ENCODE peak calls at places on chromosomes 6 and 20, in four cellular contexts. P, A, N and W are unnamed samples.

GRCh38 chr6:32845381-32845884 is 1.6 kb upstream of the PSMB8 start:
- DNase-seq in N (no peak), A (no peak), P (no peak), W (no peak)

GRCh38 chr6:129662980-129663431 is 47.0 kb downstream of the ARHGAP18 start:
- DNase-seq in P (no peak), N (no peak), A (no peak), W (no peak)

GRCh38 chr6:5998236-5998635 is 8.5 kb downstream of the NRN1 start:
- DNase-seq in A (no peak), N (no peak), P (no peak), W (no peak)

GRCh38 chr6:100304575-100304974 is 160.1 kb downstream of the SIM1 start:
- DNase-seq in P (no peak), A (no peak), N (no peak), W (no peak)

GRCh38 chr6:7184502-7184901 is 76.7 kb downstream of the RREB1 start:
- DNase-seq in A (no peak), P (peak; percentile 32), N (no peak), W (no peak)

GRCh38 chr20:54103067-54103761 is 32.8 kb upstream of the BCAS1 start:
- DNase-seq in P (peak; percentile 64), A (peak; percentile 47), N (peak; percentile 58), W (peak; percentile 81)

GRCh38 chr20:58466729-58467571 is 48.2 kb downstream of the APCDD1L start:
- DNase-seq in N (no peak), P (no peak), A (no peak), W (peak; percentile 60)

GRCh38 chr6:2036084-2037023 is 209.1 kb downstream of the GMDS start:
- DNase-seq in N (no peak), P (no peak), A (no peak), W (no peak)

GRCh38 chr6:22583230-22583629 is 13.9 kb downstream of the HDGFL1 start:
- DNase-seq in A (no peak), N (no peak), P (no peak), W (no peak)

GRCh38 chr20:55888655-55889054 is 116.7 kb downstream of the CBLN4 start:
- DNase-seq in A (no peak), P (no peak), N (no peak), W (no peak)

GRCh38 chr6:132728616-132729015 is 14.8 kb upstream of the VNN1 start:
- DNase-seq in A (no peak), N (no peak), P (no peak), W (peak; percentile 36)

GRCh38 chr20:39778847-39779641 is 816.9 kb downstream of the DHX35 start:
- DNase-seq in N (no peak), P (no peak), A (no peak), W (no peak)

GRCh38 chr6:123898669-123899068 is 95.0 kb downstream of the NKAIN2 start:
- DNase-seq in N (no peak), P (no peak), A (no peak), W (no peak)

GRCh38 chr6:15350386-15351083 is 104.7 kb downstream of the JARID2 start:
- DNase-seq in N (no peak), P (no peak), A (no peak), W (no peak)

GRCh38 chr6:78639505-78640110 is 227.7 kb upstream of the IRAK1BP1 start:
- DNase-seq in P (no peak), A (no peak), N (no peak), W (no peak)

GRCh38 chr6:14693301-14694192 is 552.3 kb upstream of the JARID2 start:
- DNase-seq in N (no peak), A (no peak), P (no peak), W (no peak)

GRCh38 chr6:227812-228338 is 64.4 kb upstream of the DUSP22 start:
- DNase-seq in P (no peak), A (no peak), N (no peak), W (no peak)

GRCh38 chr20:38680492-38681118 is 43.7 kb upstream of the SLC32A1 start:
- DNase-seq in P (peak; percentile 28), A (peak; percentile 83), N (peak; percentile 51), W (peak; percentile 74)

GRCh38 chr6:54992789-54993188 is 146.2 kb downstream of the FAM83B start:
- DNase-seq in A (no peak), N (no peak), P (peak; percentile 4), W (peak; percentile 50)

GRCh38 chr6:26301638-26302037 is 63.4 kb upstream of the BTN3A2 start:
- DNase-seq in A (no peak), N (no peak), P (no peak), W (no peak)

GRCh38 chr6:34459899-34460593 is 5.8 kb upstream of the PACSIN1 start:
- DNase-seq in P (peak; percentile 48), A (no peak), N (peak; percentile 40), W (peak; percentile 67)

GRCh38 chr6:52664185-52664990 is 6.5 kb upstream of the TMEM14A start:
- DNase-seq in N (peak; percentile 97), P (peak; percentile 96), A (peak; percentile 90), W (peak; percentile 98)

GRCh38 chr6:28710466-28711191 is 184.9 kb downstream of the GPX5 start:
- DNase-seq in P (peak; percentile 58), A (no peak), N (peak; percentile 45), W (peak; percentile 76)

GRCh38 chr6:28712982-28713381 is 187.3 kb downstream of the GPX5 start:
- DNase-seq in N (no peak), A (no peak), P (no peak), W (no peak)

GRCh38 chr6:28711325-28711724 is 185.6 kb downstream of the GPX5 start:
- DNase-seq in A (no peak), P (no peak), N (no peak), W (no peak)

GRCh38 chr6:28707387-28708282 is 182.0 kb downstream of the GPX5 start:
- DNase-seq in N (peak; percentile 1), P (no peak), A (no peak), W (no peak)

DNA sequence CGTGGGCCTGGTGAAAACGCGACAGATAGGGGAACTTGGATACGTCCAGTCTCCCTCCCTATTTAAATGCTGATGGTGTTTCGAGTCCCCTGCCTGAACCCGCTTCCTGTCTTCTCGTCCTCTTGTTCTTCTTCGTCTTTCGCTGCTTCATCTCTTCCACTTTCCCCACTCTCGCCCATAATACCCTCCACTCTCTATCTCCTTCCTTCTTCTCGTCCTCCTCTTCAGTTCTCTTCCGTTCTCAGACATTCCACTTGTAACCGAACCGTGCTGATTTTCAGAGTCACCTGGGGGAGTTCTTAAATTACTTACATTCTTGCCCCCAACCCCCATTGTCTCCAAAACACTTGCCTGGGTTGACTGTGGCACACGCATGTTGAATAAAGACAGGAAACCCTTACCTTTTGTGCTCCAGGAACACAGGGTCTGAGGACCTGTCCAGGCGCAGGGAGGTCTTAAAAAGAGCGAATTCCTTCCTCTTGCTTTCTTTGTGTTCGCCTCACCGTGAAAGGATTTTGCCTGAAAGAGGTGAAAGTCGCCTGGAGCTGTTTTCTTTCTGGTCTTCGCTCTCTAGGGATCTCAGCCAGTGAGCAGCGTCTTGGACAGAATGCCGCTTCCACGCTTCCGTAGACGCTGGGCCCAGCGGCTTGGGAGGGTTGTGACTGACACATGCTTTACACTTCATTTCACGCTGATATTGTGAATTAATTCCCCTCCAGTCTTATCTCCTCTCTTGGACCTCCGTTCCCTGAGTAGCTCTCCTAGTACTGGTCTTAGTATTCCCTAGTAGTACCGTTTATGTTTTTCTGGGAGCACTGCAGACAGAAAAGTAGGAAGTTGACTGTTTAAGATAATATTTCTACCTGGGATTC is 184.0 kb downstream of the GPX5 start:
- DNase-seq in A (peak; percentile 60), P (no peak), N (peak; percentile 6), W (peak; percentile 49)
- H3K18ac ChIP-seq in A (peak overlapping the region; percentile 38), P (no peak overlapping the region), N (no peak overlapping the region), W (no peak overlapping the region)

DNA sequence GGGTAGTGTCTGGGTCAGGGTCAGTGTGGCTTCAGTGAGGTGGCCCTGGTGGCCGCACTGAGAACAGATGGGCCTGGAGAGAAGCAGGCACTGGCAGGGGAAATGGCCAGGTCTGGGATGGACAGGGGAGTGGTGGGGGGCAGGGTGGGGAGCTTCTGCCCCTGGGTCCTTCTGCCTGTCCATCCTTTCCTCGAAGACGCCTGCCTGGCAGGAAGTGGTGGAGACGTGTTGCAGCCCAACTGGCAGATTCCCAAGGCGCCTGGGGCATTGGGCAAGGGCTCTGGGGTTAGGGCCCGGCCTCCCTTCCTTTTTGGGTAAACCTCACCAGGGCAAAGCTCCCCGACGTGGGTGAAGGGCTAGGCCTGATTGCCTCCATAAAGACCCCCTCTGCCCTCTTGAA is 10.4 kb downstream of the SRC start:
- DNase-seq in A (no peak), N (no peak), P (no peak), W (no peak)
- H3K79me1 ChIP-seq in A (peaks cover 34% of the 10 kb centered on the region), N (peaks cover 57% of the 10 kb centered on the region), P (peaks cover 93% of the 10 kb centered on the region), W (peaks cover 3% of the 10 kb centered on the region)

GRCh38 chr6:157274116-157274470 is 49.2 kb downstream of the TMEM242 start:
- DNase-seq in P (no peak), A (no peak), N (no peak), W (no peak)
- H3K14ac ChIP-seq in P (peak overlapping the region; percentile 76), A (no peak overlapping the region), N (no peak overlapping the region), W (no peak overlapping the region)

GRCh38 chr20:43947316-43947710 is 32.7 kb downstream of the TOX2 start:
- DNase-seq in A (no peak), P (no peak), N (peak; percentile 70), W (no peak)
- H3K18ac ChIP-seq in A (no peak overlapping the region), P (no peak overlapping the region), N (peak overlapping the region; percentile 72), W (no peak overlapping the region)

GRCh38 chr6:35494161-35494563 is 2.7 kb downstream of the TEAD3 start:
- DNase-seq in A (no peak), N (peak; percentile 52), P (peak; percentile 44), W (peak; percentile 49)

GRCh38 chr6:35496851-35497570 is at the start of gene TEAD3:
- DNase-seq in P (peak; percentile 56), A (peak; percentile 89), N (peak; percentile 68), W (peak; percentile 82)

GRCh38 chr6:35495258-35496035 is 1.4 kb downstream of the TEAD3 start:
- DNase-seq in A (no peak), N (peak; percentile 78), P (peak; percentile 38), W (no peak)

GRCh38 chr6:35497571-35498406 is 910 bp upstream of the TEAD3 start:
- DNase-seq in N (peak; percentile 88), P (peak; percentile 75), A (peak; percentile 48), W (peak; percentile 85)

DNA sequence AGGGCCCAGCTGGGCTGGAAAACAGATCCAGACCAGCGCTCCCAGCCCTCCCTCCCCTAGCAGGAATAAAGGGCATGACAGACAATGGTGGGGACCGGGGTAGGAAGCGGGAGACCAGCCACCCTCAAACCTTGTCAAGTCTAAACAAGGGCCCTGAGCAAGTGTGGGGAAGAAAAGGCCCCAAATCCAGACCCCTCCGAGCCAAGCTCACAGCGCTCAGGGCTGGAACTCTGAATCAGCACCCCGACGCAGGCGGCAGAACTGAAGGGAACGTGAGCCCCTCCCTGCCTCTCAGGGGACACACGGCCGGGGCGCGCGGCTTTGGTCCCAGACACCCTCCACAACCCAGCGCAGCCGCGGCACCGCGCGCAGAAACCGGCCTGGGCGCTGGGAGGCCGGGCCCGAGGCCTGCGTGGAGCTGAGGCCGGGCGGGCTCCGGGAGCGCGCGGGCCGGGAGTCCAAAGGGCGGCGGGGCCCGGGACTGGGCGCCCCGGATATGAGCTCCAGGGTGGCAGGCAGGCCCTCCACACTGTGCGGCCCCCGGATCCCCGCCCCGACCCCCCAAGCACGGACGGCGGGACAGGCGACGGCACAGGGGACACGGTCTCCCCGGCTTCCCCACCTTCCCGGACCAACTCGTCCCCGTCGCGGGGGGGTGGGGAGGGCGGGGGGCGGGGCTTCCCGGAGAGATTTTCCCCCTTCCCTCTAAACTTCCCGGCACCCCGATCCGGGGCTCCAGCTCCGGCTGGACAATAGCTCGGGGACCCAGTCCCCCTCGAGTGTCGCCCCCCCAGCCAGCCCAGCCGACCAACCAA is 636 bp downstream of the TEAD3 start:
- DNase-seq in N (no peak), A (peak; percentile 59), P (no peak), W (no peak)
- H3K79me1 ChIP-seq in N (peaks cover 8% of the 10 kb centered on the region), A (peaks cover 14% of the 10 kb centered on the region), P (peaks cover 63% of the 10 kb centered on the region), W (no peaks in the 10 kb centered on the region)